ENCODE peak calls at places on chromosomes 1 and 21, in five cellular contexts. Y is mucosa of descending colon, Q is upper lobe of right lung, D is SK-N-SH, T is uterus. P is an unnamed sample.
A peak's percentile ranks its signal among the peaks of the same experiment; 100 is the strongest.

GRCh38 chr1:177163844-177164379 is 600 bp downstream of the ASTN1 start:
- DNase-seq in Y (no peak), Q (no peak), D (no peak), T (no peak), P (no peak)

GRCh38 chr1:204711947-204712701 is 26.6 kb upstream of the LRRN2 start:
- DNase-seq in Y (peak; percentile 70), Q (no peak), D (peak; percentile 58), T (no peak), P (no peak)

GRCh38 chr21:38950388-38951094 is 144.8 kb downstream of the ETS2 start:
- DNase-seq in Y (no peak), Q (no peak), D (no peak), T (no peak), P (no peak)

GRCh38 chr1:175095069-175095468 is 27.4 kb downstream of the TNN start:
- DNase-seq in Y (no peak), Q (no peak), D (no peak), T (no peak), P (no peak)

GRCh38 chr1:235073968-235074334 is 54.7 kb downstream of the TOMM20 start:
- DNase-seq in Y (peak; percentile 80), Q (peak; percentile 81), D (no peak), T (no peak), P (no peak)

GRCh38 chr1:36966242-36966641 is 68.1 kb downstream of the GRIK3 start:
- DNase-seq in Y (no peak), Q (no peak), D (no peak), T (no peak), P (no peak)

GRCh38 chr1:156123356-156124196 is 9.1 kb downstream of the LMNA start:
- DNase-seq in Y (peak; percentile 94), Q (peak; percentile 97), D (peak; percentile 79), T (peak; percentile 97), P (no peak)

GRCh38 chr1:183989078-183989577 is 48.4 kb downstream of the COLGALT2 start:
- DNase-seq in Y (no peak), Q (no peak), D (no peak), T (peak; percentile 26), P (no peak)

GRCh38 chr1:54167422-54168139 is 14.8 kb upstream of the CDCP2 start:
- DNase-seq in Y (no peak), Q (no peak), D (no peak), T (no peak), P (no peak)

GRCh38 chr21:45074818-45075605 is 632 bp downstream of the ADARB1 start:
- DNase-seq in Y (peak; percentile 59), Q (peak; percentile 70), D (peak; percentile 82), T (no peak), P (no peak)

GRCh38 chr1:33137800-33138199 is 44.0 kb downstream of the TRIM62 start:
- DNase-seq in Y (no peak), Q (no peak), D (peak; percentile 46), T (no peak), P (no peak)

GRCh38 chr21:16330340-16331319 is 600.8 kb downstream of the USP25 start:
- DNase-seq in Y (no peak), Q (no peak), D (peak; percentile 39), T (no peak), P (peak; percentile 29)

GRCh38 chr1:224183591-224184312 is 712 bp downstream of the DEGS1 start:
- DNase-seq in Y (peak; percentile 77), Q (peak; percentile 88), D (peak; percentile 89), T (peak; percentile 59), P (no peak)

GRCh38 chr1:153933420-153933819 is 10.6 kb upstream of the GATAD2B start:
- DNase-seq in Y (no peak), Q (peak; percentile 54), D (peak; percentile 16), T (peak; percentile 10), P (no peak)

GRCh38 chr21:34635307-34635706 is 20.4 kb upstream of the RCAN1 start:
- DNase-seq in Y (no peak), Q (no peak), D (no peak), T (no peak), P (peak; percentile 25)

GRCh38 chr1:60747321-60747720 is 335.0 kb upstream of the NFIA start:
- DNase-seq in Y (no peak), Q (no peak), D (no peak), T (no peak), P (no peak)

GRCh38 chr1:226993676-226994356 is 53.7 kb downstream of the COQ8A start:
- DNase-seq in Y (no peak), Q (no peak), D (peak; percentile 54), T (no peak), P (no peak)

GRCh38 chr1:85274969-85275453 is 1.4 kb downstream of the BCL10 start:
- DNase-seq in Y (no peak), Q (no peak), D (no peak), T (no peak), P (no peak)

GRCh38 chr1:21522525-21523038 is 13.4 kb downstream of the ALPL start:
- DNase-seq in Y (peak; percentile 12), Q (no peak), D (no peak), T (no peak), P (no peak)

GRCh38 chr1:178238722-178239510 is 145.0 kb downstream of the RASAL2 start:
- DNase-seq in Y (no peak), Q (no peak), D (no peak), T (no peak), P (no peak)

GRCh38 chr1:224317383-224318045 is 12.5 kb downstream of the NVL start:
- DNase-seq in Y (no peak), Q (no peak), D (no peak), T (no peak), P (no peak)

GRCh38 chr21:46144464-46145070 is 10.8 kb downstream of the FTCD start:
- DNase-seq in Y (no peak), Q (no peak), D (no peak), T (no peak), P (no peak)

GRCh38 chr1:54516249-54516920 is 31.6 kb upstream of the ACOT11 start:
- DNase-seq in Y (no peak), Q (no peak), D (no peak), T (no peak), P (no peak)

GRCh38 chr1:19328486-19328885 is 16.4 kb downstream of the SLC66A1 start:
- DNase-seq in Y (no peak), Q (no peak), D (no peak), T (no peak), P (no peak)

GRCh38 chr1:64903593-64903992 is 62.8 kb downstream of the JAK1 start:
- DNase-seq in Y (no peak), Q (no peak), D (no peak), T (no peak), P (no peak)

GRCh38 chr1:109298666-109299086 is 8.1 kb downstream of the MYBPHL start:
- DNase-seq in Y (no peak), Q (peak; percentile 78), D (peak; percentile 51), T (no peak), P (no peak)

GRCh38 chr1:32701951-32702598 is 495 bp downstream of the SYNC start:
- DNase-seq in Y (peak; percentile 58), Q (peak; percentile 76), D (no peak), T (peak; percentile 44), P (no peak)

GRCh38 chr1:89894210-89894668 is 73.4 kb downstream of the LRRC8D start:
- DNase-seq in Y (no peak), Q (no peak), D (no peak), T (no peak), P (no peak)

GRCh38 chr1:2823921-2824660 is 22.6 kb upstream of the TTC34 start:
- DNase-seq in Y (no peak), Q (no peak), D (no peak), T (no peak), P (no peak)

GRCh38 chr1:151542710-151543129 is 2.6 kb downstream of the TUFT1 start:
- DNase-seq in Y (no peak), Q (no peak), D (no peak), T (peak; percentile 23), P (no peak)

GRCh38 chr1:240468616-240469015 is 143.3 kb downstream of the GREM2 start:
- DNase-seq in Y (no peak), Q (no peak), D (no peak), T (no peak), P (no peak)

GRCh38 chr1:26016258-26016943 is 5.2 kb upstream of the EXTL1 start:
- DNase-seq in Y (no peak), Q (no peak), D (no peak), T (no peak), P (no peak)

GRCh38 chr1:56872597-56872996 is 18.0 kb downstream of the C8A start:
- DNase-seq in Y (no peak), Q (no peak), D (no peak), T (no peak), P (no peak)

GRCh38 chr1:154154534-154155181 is at the start of gene NUP210L:
- DNase-seq in Y (peak; percentile 43), Q (peak; percentile 94), D (no peak), T (peak; percentile 29), P (peak; percentile 67)

GRCh38 chr1:156677616-156678596 is 699 bp upstream of the NES start:
- DNase-seq in Y (no peak), Q (no peak), D (peak; percentile 78), T (peak; percentile 80), P (no peak)

GRCh38 chr1:12776801-12777557 is 3.4 kb downstream of the PRAMEF12 start:
- DNase-seq in Y (no peak), Q (no peak), D (no peak), T (no peak), P (no peak)

GRCh38 chr1:182669266-182669665 is 15.1 kb downstream of the RGS8 start:
- DNase-seq in Y (no peak), Q (no peak), D (no peak), T (no peak), P (no peak)
- H3K4me1 ChIP-seq in Y (no peaks in the 10 kb centered on the region), Q (no peaks in the 10 kb centered on the region), D (peaks cover 18% of the 10 kb centered on the region), T (no peaks in the 10 kb centered on the region), P (peaks cover 13% of the 10 kb centered on the region)

GRCh38 chr1:15000671-15001070 is 152.9 kb upstream of the TMEM51 start:
- DNase-seq in Y (no peak), Q (no peak), D (no peak), T (no peak), P (no peak)
- H3K4me1 ChIP-seq in Y (no peaks in the 10 kb centered on the region), Q (peaks cover 4% of the 10 kb centered on the region), D (peaks cover 10% of the 10 kb centered on the region), T (no peaks in the 10 kb centered on the region), P (peaks cover 2% of the 10 kb centered on the region)

GRCh38 chr1:66489972-66490601 is 43.9 kb upstream of the SGIP1 start:
- DNase-seq in Y (no peak), Q (no peak), D (no peak), T (no peak), P (no peak)

GRCh38 chr1:66489146-66489545 is 44.8 kb upstream of the SGIP1 start:
- DNase-seq in Y (no peak), Q (no peak), D (no peak), T (no peak), P (no peak)

GRCh38 chr1:66492424-66492823 is 41.5 kb upstream of the SGIP1 start:
- DNase-seq in Y (no peak), Q (no peak), D (no peak), T (no peak), P (no peak)

GRCh38 chr1:66493731-66494130 is 40.2 kb upstream of the SGIP1 start:
- DNase-seq in Y (no peak), Q (no peak), D (no peak), T (no peak), P (no peak)

GRCh38 chr1:66490817-66491216 is 43.1 kb upstream of the SGIP1 start:
- DNase-seq in Y (no peak), Q (no peak), D (peak; percentile 39), T (no peak), P (no peak)
- H3K4me1 ChIP-seq in Y (no peaks in the 10 kb centered on the region), Q (no peaks in the 10 kb centered on the region), D (peaks cover 71% of the 10 kb centered on the region), T (no peaks in the 10 kb centered on the region), P (no peaks in the 10 kb centered on the region)

GRCh38 chr1:112399456-112399855 is 3.4 kb downstream of the CTTNBP2NL start:
- DNase-seq in Y (no peak), Q (no peak), D (no peak), T (no peak), P (no peak)
- H3K4me1 ChIP-seq in Y (peaks cover 29% of the 10 kb centered on the region), Q (peaks cover 17% of the 10 kb centered on the region), D (peaks cover 13% of the 10 kb centered on the region), T (peaks cover 15% of the 10 kb centered on the region), P (no peaks in the 10 kb centered on the region)

P was measured in iPS DF 6.9.